ENCODE peak calls at places on chromosomes 2 and 18, in eight cellular contexts. X is GM10248, N is fibroblast of mammary gland, V is suprapubic skin, A is colonic mucosa, E is fibroblast of pulmonary artery, R is astrocyte of the cerebellum, Q is HFF-Myc. P is an unnamed sample.

GRCh38 chr18:27750014-27750413 is 426.9 kb downstream of the CDH2 start:
- DNase-seq in X (peak; percentile 3), N (peak; percentile 23), V (no peak), A (peak; percentile 17), E (peak; percentile 84), R (peak; percentile 80), Q (peak; percentile 21), P (no peak)

GRCh38 chr2:191486584-191487320 is 191.2 kb upstream of the NABP1 start:
- DNase-seq in X (no peak), N (peak; percentile 98), V (no peak), A (peak; percentile 29), E (peak; percentile 89), R (peak; percentile 99), Q (peak; percentile 93), P (no peak)

GRCh38 chr2:231199219-231199618 is 788 bp downstream of the ARMC9 start:
- DNase-seq in X (no peak), N (peak; percentile 80), V (peak; percentile 41), A (peak; percentile 31), E (peak; percentile 42), R (no peak), Q (no peak), P (no peak)

GRCh38 chr2:195622966-195623365 is 34.1 kb upstream of the SLC39A10 start:
- DNase-seq in X (no peak), N (no peak), V (no peak), A (no peak), E (no peak), R (no peak), Q (no peak), P (no peak)

GRCh38 chr2:44560961-44561360 is 199.2 kb downstream of the CAMKMT start:
- DNase-seq in X (no peak), N (no peak), V (no peak), A (no peak), E (peak; percentile 61), R (no peak), Q (no peak), P (no peak)

GRCh38 chr2:172846551-172846950 is 110.9 kb downstream of the RAPGEF4 start:
- DNase-seq in X (no peak), N (no peak), V (no peak), A (no peak), E (no peak), R (no peak), Q (no peak), P (no peak)

GRCh38 chr2:32457814-32458213 is 101.0 kb downstream of the BIRC6 start:
- DNase-seq in X (no peak), N (no peak), V (no peak), A (no peak), E (no peak), R (no peak), Q (no peak), P (no peak)

GRCh38 chr2:65660340-65660739 is 227.9 kb upstream of the SPRED2 start:
- DNase-seq in X (no peak), N (no peak), V (no peak), A (no peak), E (no peak), R (no peak), Q (no peak), P (no peak)

GRCh38 chr2:242075163-242075562 is 205.6 kb downstream of the RTP5 start:
- DNase-seq in X (no peak), N (peak; percentile 37), V (no peak), A (no peak), E (peak; percentile 71), R (peak; percentile 64), Q (no peak), P (no peak)

GRCh38 chr2:133146893-133147292 is 421.4 kb downstream of the NCKAP5 start:
- DNase-seq in X (no peak), N (no peak), V (no peak), A (no peak), E (peak; percentile 4), R (no peak), Q (no peak), P (no peak)

DNA sequence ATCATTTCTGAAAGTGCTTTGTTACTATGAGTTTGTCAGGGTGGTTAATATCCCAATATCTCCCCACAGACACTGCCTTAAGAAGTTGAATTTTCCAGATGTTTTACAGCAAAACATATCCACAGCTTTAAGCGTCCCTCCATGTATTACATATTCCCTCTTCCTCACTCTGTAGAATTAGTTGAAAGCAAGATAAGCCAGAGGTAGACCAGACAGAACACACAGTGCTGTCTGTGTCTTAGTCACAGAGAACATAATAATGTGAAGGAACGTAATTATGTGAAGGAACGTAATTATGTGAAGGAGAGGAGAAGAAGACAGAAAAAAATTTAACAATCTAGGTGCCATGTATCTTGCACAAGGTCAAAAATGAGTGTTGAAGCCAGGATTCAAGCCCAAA is 81.9 kb upstream of the LRATD1 start:
- DNase-seq in X (no peak), N (no peak), V (no peak), A (no peak), E (no peak), R (no peak), Q (no peak), P (no peak)
- TF ChIP-seq CTCF in X (no peak), N (no peak), V (no peak), A (no peak), E (no peak), R (no peak), Q (no peak), P (no peak)

DNA sequence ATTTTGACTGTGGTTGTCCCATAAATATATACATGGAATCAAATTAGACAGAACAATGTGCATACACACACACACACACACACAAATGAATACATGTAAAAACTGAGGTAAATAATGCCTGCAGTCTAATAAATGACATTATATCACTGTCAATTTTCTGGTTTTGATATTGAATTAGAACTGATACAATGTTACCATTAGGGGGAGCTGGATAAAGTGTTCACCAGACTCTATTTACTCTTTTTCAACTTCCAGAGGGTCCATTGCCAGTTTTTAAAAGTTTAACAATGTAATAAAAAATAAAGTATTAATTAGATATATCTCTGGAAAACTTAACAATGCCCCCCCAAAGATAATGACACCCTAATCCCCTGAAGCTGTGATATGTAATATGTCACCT is 1666.8 kb upstream of the TMEFF2 start:
- DNase-seq in X (no peak), N (no peak), V (no peak), A (no peak), E (no peak), R (no peak), Q (no peak), P (no peak)
- TF ChIP-seq CTCF in X (no peak), N (peak; percentile 17), V (no peak), A (no peak), E (peak; percentile 14), R (no peak), Q (no peak), P (peak; percentile 54)

GRCh38 chr18:51279367-51279984 is 82.0 kb upstream of the MEX3C start:
- DNase-seq in X (peak; percentile 24), N (no peak), V (no peak), A (no peak), E (no peak), R (no peak), Q (no peak), P (no peak)

GRCh38 chr18:51275712-51276473 is 78.4 kb upstream of the MEX3C start:
- DNase-seq in X (no peak), N (peak; percentile 5), V (no peak), A (no peak), E (peak; percentile 50), R (peak; percentile 12), Q (no peak), P (no peak)

GRCh38 chr18:51273435-51273834 is 76.0 kb upstream of the MEX3C start:
- DNase-seq in X (no peak), N (no peak), V (no peak), A (no peak), E (no peak), R (no peak), Q (no peak), P (no peak)

GRCh38 chr18:51278045-51278649 is 80.7 kb upstream of the MEX3C start:
- DNase-seq in X (no peak), N (peak; percentile 27), V (no peak), A (peak; percentile 62), E (peak; percentile 58), R (no peak), Q (peak; percentile 7), P (no peak)
- TF ChIP-seq CTCF in X (peak; percentile 41), N (peak; percentile 61), V (no peak), A (peak; percentile 41), E (peak; percentile 82), R (peak; percentile 56), Q (peak; percentile 65), P (peak; percentile 77)

DNA sequence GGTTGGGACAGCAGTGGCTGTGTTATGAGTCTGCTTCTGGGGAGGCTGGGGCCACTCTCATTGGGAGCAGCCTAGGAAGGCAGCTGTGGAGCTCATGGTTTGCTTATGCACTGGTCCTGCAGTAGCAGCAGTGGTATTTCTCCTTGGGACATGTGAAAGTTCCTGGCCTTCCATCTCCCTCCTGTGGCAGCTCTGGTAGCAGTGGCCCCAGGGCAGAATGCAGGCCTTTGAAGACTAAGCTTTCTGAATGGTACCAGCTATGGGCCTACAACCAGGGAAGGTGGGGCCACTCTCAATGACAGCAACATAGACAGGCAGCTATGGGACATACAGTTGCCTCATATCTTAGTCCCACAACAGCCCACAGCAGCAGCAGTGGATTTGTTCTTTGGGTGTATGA is 117.3 kb upstream of the VWC2L start:
- DNase-seq in X (no peak), N (no peak), V (no peak), A (no peak), E (no peak), R (no peak), Q (no peak), P (no peak)
- TF ChIP-seq CTCF in X (no peak), N (no peak), V (no peak), A (no peak), E (no peak), R (no peak), Q (no peak), P (no peak)

DNA sequence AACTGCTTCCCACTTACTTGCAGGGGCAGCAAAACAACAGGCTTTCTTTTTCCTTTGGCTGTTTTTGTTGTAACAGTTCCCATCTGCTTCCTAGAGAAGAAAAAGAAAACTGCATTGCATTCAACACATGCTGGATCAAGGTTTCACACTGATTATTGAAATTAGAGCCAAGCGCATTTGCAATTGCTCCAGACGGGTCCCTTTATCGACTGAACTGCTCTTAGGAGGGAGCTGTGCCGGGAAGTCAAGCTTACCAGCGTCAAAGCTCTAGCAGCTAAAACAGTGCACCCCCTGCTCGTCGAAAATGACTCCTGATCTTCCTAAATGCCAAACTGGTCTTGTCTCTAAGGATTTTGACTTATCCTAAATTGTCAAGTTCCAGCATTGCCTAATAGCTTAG is 164.0 kb upstream of the SESTD1 start:
- DNase-seq in X (no peak), N (no peak), V (no peak), A (no peak), E (peak; percentile 11), R (peak; percentile 8), Q (no peak), P (no peak)
- TF ChIP-seq CTCF in X (no peak), N (no peak), V (no peak), A (no peak), E (no peak), R (no peak), Q (no peak), P (no peak)

DNA sequence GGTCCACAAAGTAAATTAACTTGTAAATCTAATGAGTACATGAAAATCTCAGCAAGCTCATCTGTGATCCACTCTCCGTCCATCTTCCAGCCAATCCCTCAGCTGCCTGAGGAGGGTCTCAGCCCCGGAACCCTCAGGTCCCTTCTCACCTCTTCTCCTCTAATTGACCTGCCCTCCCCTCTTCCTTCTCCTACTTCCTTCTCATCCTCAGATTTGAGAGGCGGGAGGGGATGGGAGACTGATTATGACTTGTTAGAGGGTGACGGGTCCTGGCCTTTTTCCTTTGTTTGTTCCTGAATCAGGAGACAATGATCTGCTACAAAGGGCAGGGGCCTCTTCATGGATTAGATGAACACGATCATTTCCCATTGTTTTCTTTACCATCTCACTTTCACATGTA is 80.1 kb downstream of the CYBRD1 start:
- DNase-seq in X (no peak), N (no peak), V (no peak), A (no peak), E (no peak), R (no peak), Q (no peak), P (no peak)
- TF ChIP-seq CTCF in X (no peak), N (no peak), V (no peak), A (no peak), E (no peak), R (no peak), Q (no peak), P (no peak)

P was measured in chondrocyte.